ENCODE peak calls at places on chromosomes 13 and 19, in four cellular contexts. R is progenitor cell of endocrine pancreas, Y is iPS DF 19.7, Q is HFFc6. X is an unnamed sample.

GRCh38 chr13:23724196-23724970 is 154.2 kb downstream of the TNFRSF19 start:
- DNase-seq in R (no peak), Y (no peak), Q (peak), X (no peak)

GRCh38 chr13:114031631-114032030 is 57.8 kb upstream of the C13orf46 start:
- DNase-seq in R (no peak), Y (no peak), Q (no peak), X (no peak)

GRCh38 chr19:53156888-53157287 is 2.0 kb downstream of the ZNF347 start:
- DNase-seq in R (no peak), Y (no peak), Q (no peak), X (no peak)

GRCh38 chr13:28820099-28821051 is at the start of gene MTUS2:
- DNase-seq in R (peak), Y (no peak), Q (no peak), X (no peak)

GRCh38 chr13:107018285-107018684 is 450.3 kb upstream of the ARGLU1 start:
- DNase-seq in R (no peak), Y (no peak), Q (no peak), X (no peak)

GRCh38 chr19:33332248-33332647 is 29.9 kb upstream of the CEBPA start:
- DNase-seq in R (no peak), Y (no peak), Q (no peak), X (no peak)

GRCh38 chr19:29491995-29492577 is 33.7 kb upstream of the VSTM2B start:
- DNase-seq in R (no peak), Y (no peak), Q (no peak), X (no peak)

GRCh38 chr19:33416307-33417215 is 43.1 kb downstream of the CEBPG start:
- DNase-seq in R (peak), Y (no peak), Q (peak), X (no peak)

GRCh38 chr19:47813304-47813994 is 8.3 kb upstream of the CRX start:
- DNase-seq in R (peak), Y (no peak), Q (peak), X (no peak)

GRCh38 chr19:49149652-49150105 is 5.5 kb downstream of the HRC start:
- DNase-seq in R (peak), Y (no peak), Q (peak), X (no peak)

GRCh38 chr13:29550589-29550988 is 44.9 kb downstream of the SLC7A1 start:
- DNase-seq in R (no peak), Y (no peak), Q (no peak), X (no peak)

GRCh38 chr19:41106177-41106576 is 8.1 kb upstream of the CYP2F1 start:
- DNase-seq in R (no peak), Y (no peak), Q (no peak), X (no peak)

X was measured in AG04449.